ENCODE peak calls at places on chromosome 16, in eight cellular contexts. Q is endothelial cell, D is colonic mucosa, C is AG10803, K is fibroblast of the aortic adventitia, P is AG04450, H is cardiac fibroblast, V is ovary. Z is an unnamed sample.

GRCh38 chr16:12092347-12092882 is 115.9 kb downstream of the SNX29 start:
- DNase-seq in Q (no peak), K (peak), D (no peak), V (no peak), H (peak), P (peak), C (peak), Z (no peak)

GRCh38 chr16:31108794-31109558 is 790 bp downstream of the BCKDK start:
- DNase-seq in D (no peak), V (no peak), Q (no peak), P (no peak), H (no peak), C (no peak), K (no peak), Z (no peak)

GRCh38 chr16:2799852-2800226 is 1.6 kb downstream of the PRSS41 start:
- DNase-seq in K (no peak), C (peak), P (no peak), H (peak), D (peak), Q (no peak), V (no peak), Z (no peak)

GRCh38 chr16:29804455-29805231 is 1.7 kb upstream of the MAZ start:
- DNase-seq in Q (no peak), V (peak), C (peak), H (peak), D (peak), P (no peak), K (peak), Z (no peak)

GRCh38 chr16:65904361-65904760 is 462.1 kb upstream of the CDH5 start:
- DNase-seq in Q (no peak), H (no peak), V (no peak), K (no peak), D (no peak), C (no peak), P (no peak), Z (no peak)

GRCh38 chr16:50099957-50100648 is 34.3 kb downstream of the HEATR3 start:
- DNase-seq in Q (no peak), H (no peak), K (no peak), V (no peak), D (no peak), C (no peak), P (no peak), Z (no peak)

GRCh38 chr16:27795992-27796614 is 246.2 kb downstream of the KATNIP start:
- DNase-seq in H (peak), D (peak), V (peak), K (peak), Q (peak), P (no peak), C (peak), Z (no peak)

GRCh38 chr16:370980-371728 is 816 bp upstream of the MRPL28 start:
- DNase-seq in P (no peak), V (peak), K (no peak), C (no peak), H (no peak), D (no peak), Q (no peak), Z (no peak)

GRCh38 chr16:57146735-57147134 is 39.1 kb downstream of the PSME3IP1 start:
- DNase-seq in D (no peak), Q (peak), H (no peak), C (no peak), P (no peak), V (no peak), K (no peak), Z (no peak)

GRCh38 chr16:2170080-2170479 is 14.5 kb downstream of the TRAF7 start:
- DNase-seq in Q (peak), H (no peak), D (no peak), V (no peak), P (no peak), K (no peak), C (no peak), Z (no peak)

GRCh38 chr16:23679274-23679985 is 741 bp downstream of the PLK1 start:
- DNase-seq in D (peak), C (no peak), Q (no peak), P (no peak), K (peak), H (peak), V (no peak), Z (no peak)

GRCh38 chr16:8866118-8866883 is 2.5 kb downstream of the CARHSP1 start:
- DNase-seq in P (no peak), V (peak), K (peak), D (peak), H (no peak), Q (no peak), C (no peak), Z (no peak)

GRCh38 chr16:10231563-10231962 is 49.3 kb upstream of the GRIN2A start:
- DNase-seq in K (no peak), Q (no peak), P (no peak), D (no peak), V (no peak), H (no peak), C (no peak), Z (no peak)

GRCh38 chr16:49928176-49928892 is 72.4 kb upstream of the ZNF423 start:
- DNase-seq in D (no peak), H (no peak), Q (no peak), V (no peak), C (no peak), P (no peak), K (no peak), Z (no peak)

GRCh38 chr16:54929090-54930033 is 1.3 kb upstream of the IRX5 start:
- DNase-seq in Q (peak), C (peak), P (peak), V (peak), K (peak), H (peak), D (peak), Z (peak)

GRCh38 chr16:64416232-64417010 is 705.4 kb downstream of the CDH11 start:
- DNase-seq in C (peak), D (no peak), V (no peak), K (peak), P (no peak), Q (no peak), H (peak), Z (no peak)

GRCh38 chr16:78919852-78920251 is 680.7 kb downstream of the MAF start:
- DNase-seq in H (no peak), C (no peak), P (no peak), D (no peak), V (no peak), K (no peak), Q (no peak), Z (no peak)
- TF ChIP-seq CTCF in H (no peak), C (no peak), P (no peak), D (no peak), V (no peak), K (no peak), Q (no peak), Z (no peak)

GRCh38 chr16:75803753-75804152 is 77.5 kb upstream of the CPHXL start:
- DNase-seq in Q (no peak), K (no peak), H (no peak), C (no peak), P (no peak), V (no peak), D (no peak), Z (no peak)
- TF ChIP-seq CTCF in Q (no peak), K (no peak), H (no peak), C (no peak), P (no peak), V (no peak), D (no peak), Z (no peak)

GRCh38 chr16:68800257-68800875 is 43.0 kb upstream of the TANGO6 start:
- DNase-seq in V (peak), C (peak), K (peak), H (peak), P (peak), Q (peak), D (peak), Z (peak)
- TF ChIP-seq CTCF in V (peak), C (peak), K (peak), H (peak), P (peak), Q (no peak), D (peak), Z (no peak)

GRCh38 chr16:84874004-84874435 is 54.2 kb downstream of the CRISPLD2 start:
- DNase-seq in Q (no peak), K (no peak), D (no peak), C (no peak), V (no peak), H (no peak), P (no peak), Z (no peak)

GRCh38 chr16:84874553-84874952 is 54.8 kb downstream of the CRISPLD2 start:
- DNase-seq in D (no peak), C (no peak), H (no peak), P (no peak), K (peak), Q (no peak), V (no peak), Z (no peak)

GRCh38 chr16:84875846-84876245 is 56.1 kb downstream of the CRISPLD2 start:
- DNase-seq in D (no peak), Q (no peak), H (no peak), C (no peak), V (no peak), K (no peak), P (no peak), Z (no peak)

GRCh38 chr16:84876873-84877606 is 57.3 kb downstream of the CRISPLD2 start:
- DNase-seq in D (no peak), Q (no peak), K (no peak), V (no peak), P (no peak), C (no peak), H (no peak), Z (no peak)

GRCh38 chr16:84874983-84875382 is 55.2 kb downstream of the CRISPLD2 start:
- DNase-seq in K (no peak), Q (no peak), V (no peak), P (no peak), C (no peak), D (no peak), H (no peak), Z (no peak)
- TF ChIP-seq CTCF in K (no peak), Q (no peak), V (no peak), P (no peak), C (no peak), D (no peak), H (no peak), Z (no peak)

GRCh38 chr16:83920894-83921491 is 22.1 kb downstream of the MLYCD start:
- DNase-seq in P (no peak), Q (no peak), H (no peak), V (no peak), K (no peak), D (no peak), C (no peak), Z (no peak)

GRCh38 chr16:83915491-83915890 is 16.6 kb downstream of the MLYCD start:
- DNase-seq in K (no peak), C (no peak), V (no peak), D (no peak), Q (no peak), H (no peak), P (no peak), Z (no peak)

GRCh38 chr16:83914091-83914710 is 15.3 kb downstream of the MLYCD start:
- DNase-seq in Q (no peak), C (no peak), V (no peak), P (no peak), D (no peak), H (no peak), K (no peak), Z (no peak)

GRCh38 chr16:83915081-83915480 is 16.2 kb downstream of the MLYCD start:
- DNase-seq in C (no peak), K (no peak), P (no peak), D (no peak), Q (no peak), H (no peak), V (no peak), Z (no peak)

GRCh38 chr16:83917152-83918120 is 18.5 kb downstream of the MLYCD start:
- DNase-seq in Q (no peak), V (no peak), H (no peak), D (no peak), C (no peak), P (no peak), K (no peak), Z (no peak)
- TF ChIP-seq CTCF in Q (no peak), V (no peak), H (no peak), D (no peak), C (no peak), P (no peak), K (no peak), Z (no peak)

DNA sequence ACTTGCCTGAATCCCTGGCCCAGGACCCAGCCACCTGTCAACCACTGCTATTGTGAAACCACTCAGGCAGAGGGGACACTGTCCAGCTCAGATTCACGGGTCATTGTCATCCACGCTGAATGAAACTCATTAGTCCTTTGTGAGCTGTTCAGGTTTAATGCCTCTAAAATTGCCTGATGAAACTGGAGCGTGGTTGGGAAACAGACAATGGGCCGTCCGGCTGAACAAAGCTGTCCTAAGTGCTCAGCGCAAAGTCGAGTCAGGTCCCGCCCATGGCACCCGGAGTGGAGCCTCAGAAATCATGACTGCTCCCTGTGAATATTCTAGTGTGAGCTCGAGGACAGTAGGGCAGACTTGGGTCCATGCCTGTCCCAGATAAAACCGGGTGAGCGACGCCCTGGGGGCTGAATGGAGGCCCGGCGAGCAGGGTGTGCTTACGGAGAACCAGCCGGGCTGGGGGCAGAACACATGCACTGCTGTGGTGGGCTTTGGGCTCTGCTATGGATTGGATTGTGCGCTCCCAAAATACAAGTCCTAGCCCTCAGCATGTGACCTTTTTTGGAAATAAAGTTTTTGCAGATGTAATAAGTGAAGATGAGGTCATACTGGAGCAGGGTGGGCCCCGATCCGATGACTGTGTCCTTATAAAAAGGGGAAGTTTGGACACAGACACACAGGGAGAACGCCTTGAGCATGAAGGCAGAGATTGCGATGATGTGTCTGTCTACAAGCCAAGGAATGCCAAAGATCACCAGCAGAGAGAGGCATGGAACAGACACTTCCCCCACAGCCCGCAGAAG is 12.9 kb upstream of the CMIP start:
- DNase-seq in V (no peak), C (peak), H (peak), K (peak), P (peak), Q (no peak), D (no peak), Z (no peak)
- TF ChIP-seq CTCF in V (no peak), C (peak), H (no peak), K (no peak), P (no peak), Q (no peak), D (no peak), Z (no peak)

GRCh38 chr16:87076950-87077749 is 240.0 kb downstream of the C16orf95 start:
- DNase-seq in Q (peak), C (peak), V (no peak), D (peak), P (peak), H (peak), K (peak), Z (no peak)
- TF ChIP-seq CTCF in Q (peak), C (peak), V (no peak), D (peak), P (peak), H (peak), K (peak), Z (no peak)

DNA sequence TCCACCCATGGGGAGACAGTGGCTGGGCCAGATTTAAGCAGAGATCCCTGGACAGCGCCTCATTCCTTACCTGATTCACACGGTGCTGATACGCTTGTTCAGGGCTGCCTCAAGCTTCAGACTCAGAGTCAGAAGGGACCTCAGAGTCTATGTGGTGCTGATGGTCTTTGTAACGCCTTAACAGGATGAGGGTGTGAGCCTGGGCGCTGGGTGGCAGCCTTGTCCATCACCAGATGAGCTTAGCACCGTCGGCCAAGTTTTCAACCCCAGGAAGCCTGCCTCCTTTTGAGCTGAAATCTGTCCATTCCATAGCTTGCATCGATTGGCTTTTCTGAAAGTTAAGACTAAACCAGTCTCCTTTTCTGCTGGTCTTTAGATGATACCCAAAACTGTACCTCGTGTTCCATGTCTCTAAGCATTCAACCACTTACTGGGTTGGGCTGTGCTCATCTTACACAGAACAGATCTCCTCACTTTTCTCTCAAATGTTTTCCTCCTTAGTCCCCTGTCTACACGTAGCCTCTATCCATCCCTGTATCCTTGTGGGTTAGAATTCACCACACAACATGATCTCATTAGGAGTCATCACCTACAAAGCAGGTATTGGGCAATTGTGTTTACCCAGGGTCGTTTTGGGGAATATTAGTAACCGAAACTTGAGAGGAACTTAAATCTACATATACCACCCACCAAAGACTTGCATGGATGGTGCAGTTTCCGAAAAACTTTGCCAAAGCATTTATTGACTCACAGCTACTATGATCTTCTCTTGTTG is 573.4 kb downstream of the CDH13 start:
- DNase-seq in V (no peak), Q (no peak), K (no peak), P (no peak), D (no peak), H (peak), C (peak), Z (no peak)
- TF ChIP-seq CTCF in V (no peak), Q (no peak), K (no peak), P (no peak), D (no peak), H (no peak), C (peak), Z (no peak)

DNA sequence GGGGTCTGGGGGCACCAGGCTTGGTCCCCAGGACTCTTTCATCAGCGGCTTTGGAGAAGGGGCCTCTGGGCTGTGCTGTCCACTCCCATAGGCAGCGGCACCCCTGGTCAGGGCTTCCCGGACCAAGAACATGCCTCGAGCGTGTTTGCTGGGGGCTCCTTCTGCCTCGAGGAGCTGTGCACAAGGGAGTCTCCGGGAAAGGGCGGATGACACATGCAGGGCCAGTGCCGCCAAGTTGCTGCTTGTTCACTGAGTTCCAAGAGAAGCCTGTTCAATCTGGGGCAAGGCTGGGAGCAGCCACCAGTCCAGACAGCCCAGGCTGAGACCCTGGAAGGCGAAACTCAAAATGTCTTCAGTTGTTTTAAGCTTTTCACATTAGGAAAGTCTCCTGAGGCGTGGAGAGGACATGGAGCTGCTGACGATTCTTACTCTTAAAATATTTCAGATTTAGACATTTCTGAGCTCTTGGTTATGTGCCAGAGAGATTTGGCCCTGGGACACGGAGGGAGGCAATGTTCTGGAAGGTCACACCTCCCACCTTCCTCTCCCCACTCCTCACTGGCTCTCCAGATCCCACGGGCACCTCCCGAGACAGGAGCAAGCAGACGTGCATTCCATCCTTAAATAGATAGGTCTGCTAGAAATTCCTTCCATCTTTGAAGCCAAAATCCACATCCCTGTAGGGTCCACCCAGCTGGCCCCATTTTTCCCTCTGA is 84.4 kb upstream of the ZNF469 start:
- DNase-seq in P (no peak), C (peak), D (no peak), H (peak), V (peak), Q (no peak), K (peak), Z (no peak)
- TF ChIP-seq CTCF in P (no peak), C (no peak), D (no peak), H (no peak), V (no peak), Q (no peak), K (no peak), Z (no peak)

Z was measured in activated B cell treated with CpG ODN at 0.5 μM for 24 hours.